ENCODE peak calls at places on chromosomes 6 and 20, in seven cellular contexts. One of them, this sample, is unnamed.

GRCh38 chr6:116579143-116579542 is 7.8 kb downstream of the RWDD1 start:
- DNase-seq in Right ventricle myocardium superior: no peak
- DNase-seq in epithelial cell of prostate: no peak
- DNase-seq in aorta: no peak
- DNase-seq in GM23338: no peak
- DNase-seq in iPS-NIHi11: no peak
- DNase-seq in neural crest cell: no peak
- DNase-seq in this sample: no peak

GRCh38 chr6:42404494-42404893 is 47.2 kb downstream of the TRERF1 start:
- DNase-seq in Right ventricle myocardium superior: no peak
- DNase-seq in epithelial cell of prostate: peak
- DNase-seq in aorta: no peak
- DNase-seq in GM23338: peak
- DNase-seq in iPS-NIHi11: peak
- DNase-seq in neural crest cell: no peak
- DNase-seq in this sample: no peak

GRCh38 chr20:59571591-59572314 is 32.6 kb upstream of the PHACTR3 start:
- DNase-seq in Right ventricle myocardium superior: peak
- DNase-seq in epithelial cell of prostate: no peak
- DNase-seq in aorta: peak
- DNase-seq in GM23338: peak
- DNase-seq in iPS-NIHi11: peak
- DNase-seq in neural crest cell: peak
- DNase-seq in this sample: peak

GRCh38 chr20:39660965-39661364 is 698.8 kb downstream of the DHX35 start:
- DNase-seq in Right ventricle myocardium superior: no peak
- DNase-seq in epithelial cell of prostate: no peak
- DNase-seq in aorta: no peak
- DNase-seq in GM23338: no peak
- DNase-seq in iPS-NIHi11: no peak
- DNase-seq in neural crest cell: no peak
- DNase-seq in this sample: no peak

GRCh38 chr20:23668477-23668951 is 20.3 kb downstream of the CST4 start:
- DNase-seq in Right ventricle myocardium superior: no peak
- DNase-seq in epithelial cell of prostate: no peak
- DNase-seq in aorta: no peak
- DNase-seq in GM23338: peak
- DNase-seq in iPS-NIHi11: peak
- DNase-seq in neural crest cell: peak
- DNase-seq in this sample: no peak

GRCh38 chr6:30998785-30999184 is 11.5 kb upstream of the MUC22 start:
- DNase-seq in Right ventricle myocardium superior: no peak
- DNase-seq in epithelial cell of prostate: peak
- DNase-seq in aorta: no peak
- DNase-seq in GM23338: no peak
- DNase-seq in iPS-NIHi11: no peak
- DNase-seq in neural crest cell: no peak
- DNase-seq in this sample: no peak

GRCh38 chr20:40254023-40254772 is 434.8 kb downstream of the MAFB start:
- DNase-seq in Right ventricle myocardium superior: no peak
- DNase-seq in epithelial cell of prostate: no peak
- DNase-seq in aorta: no peak
- DNase-seq in GM23338: no peak
- DNase-seq in iPS-NIHi11: no peak
- DNase-seq in neural crest cell: no peak
- DNase-seq in this sample: no peak

GRCh38 chr6:165794179-165794601 is 131.1 kb upstream of the PDE10A start:
- DNase-seq in Right ventricle myocardium superior: no peak
- DNase-seq in epithelial cell of prostate: no peak
- DNase-seq in aorta: no peak
- DNase-seq in GM23338: no peak
- DNase-seq in iPS-NIHi11: no peak
- DNase-seq in neural crest cell: no peak
- DNase-seq in this sample: no peak

GRCh38 chr20:63580796-63581461 is 6.9 kb upstream of the HELZ2 start:
- DNase-seq in Right ventricle myocardium superior: no peak
- DNase-seq in epithelial cell of prostate: peak
- DNase-seq in aorta: no peak
- DNase-seq in GM23338: peak
- DNase-seq in iPS-NIHi11: peak
- DNase-seq in neural crest cell: no peak
- DNase-seq in this sample: no peak

GRCh38 chr20:51359401-51359800 is 183.1 kb downstream of the NFATC2 start:
- DNase-seq in Right ventricle myocardium superior: no peak
- DNase-seq in epithelial cell of prostate: no peak
- DNase-seq in aorta: no peak
- DNase-seq in GM23338: no peak
- DNase-seq in iPS-NIHi11: no peak
- DNase-seq in neural crest cell: no peak
- DNase-seq in this sample: peak

GRCh38 chr6:153957409-153957808 is 81.6 kb upstream of the OPRM1 start:
- DNase-seq in Right ventricle myocardium superior: no peak
- DNase-seq in epithelial cell of prostate: no peak
- DNase-seq in aorta: no peak
- DNase-seq in GM23338: no peak
- DNase-seq in iPS-NIHi11: no peak
- DNase-seq in neural crest cell: no peak
- DNase-seq in this sample: no peak

GRCh38 chr20:52683761-52684160 is 288.4 kb upstream of the TSHZ2 start:
- DNase-seq in Right ventricle myocardium superior: no peak
- DNase-seq in epithelial cell of prostate: no peak
- DNase-seq in aorta: no peak
- DNase-seq in GM23338: no peak
- DNase-seq in iPS-NIHi11: no peak
- DNase-seq in neural crest cell: no peak
- DNase-seq in this sample: no peak

GRCh38 chr6:147132889-147133288 is 71.3 kb upstream of the STXBP5 start:
- DNase-seq in Right ventricle myocardium superior: no peak
- DNase-seq in epithelial cell of prostate: peak
- DNase-seq in aorta: no peak
- DNase-seq in GM23338: peak
- DNase-seq in iPS-NIHi11: no peak
- DNase-seq in neural crest cell: no peak
- DNase-seq in this sample: no peak

GRCh38 chr6:24838081-24838480 is 39.4 kb upstream of the ARMH2 start:
- DNase-seq in Right ventricle myocardium superior: no peak
- DNase-seq in epithelial cell of prostate: no peak
- DNase-seq in aorta: no peak
- DNase-seq in GM23338: no peak
- DNase-seq in iPS-NIHi11: no peak
- DNase-seq in neural crest cell: no peak
- DNase-seq in this sample: no peak

GRCh38 chr6:30893666-30894065 is 9.3 kb downstream of the DDR1 start:
- DNase-seq in Right ventricle myocardium superior: no peak
- DNase-seq in epithelial cell of prostate: no peak
- DNase-seq in aorta: peak
- DNase-seq in GM23338: no peak
- DNase-seq in iPS-NIHi11: no peak
- DNase-seq in neural crest cell: no peak
- DNase-seq in this sample: peak

GRCh38 chr6:63862486-63863198 is 227.0 kb downstream of the PHF3 start:
- DNase-seq in Right ventricle myocardium superior: no peak
- DNase-seq in epithelial cell of prostate: no peak
- DNase-seq in aorta: no peak
- DNase-seq in GM23338: no peak
- DNase-seq in iPS-NIHi11: no peak
- DNase-seq in neural crest cell: no peak
- DNase-seq in this sample: no peak

GRCh38 chr6:55636406-55637102 is 57.6 kb upstream of the HMGCLL1 start:
- DNase-seq in Right ventricle myocardium superior: no peak
- DNase-seq in epithelial cell of prostate: peak
- DNase-seq in aorta: no peak
- DNase-seq in GM23338: no peak
- DNase-seq in iPS-NIHi11: no peak
- DNase-seq in neural crest cell: no peak
- DNase-seq in this sample: no peak

GRCh38 chr6:156821707-156822106 is 44.5 kb downstream of the ARID1B start:
- DNase-seq in Right ventricle myocardium superior: no peak
- DNase-seq in epithelial cell of prostate: no peak
- DNase-seq in aorta: no peak
- DNase-seq in GM23338: no peak
- DNase-seq in iPS-NIHi11: no peak
- DNase-seq in neural crest cell: no peak
- DNase-seq in this sample: no peak